ENCODE peak calls at places on chromosomes 6 and 20, in four cellular contexts. O, J, Q and W are unnamed samples.

GRCh38 chr6:105363100-105363754 is 39.7 kb downstream of the PREP start:
- DNase-seq in O (no peak), J (no peak), Q (no peak), W (peak)

GRCh38 chr20:59403261-59403961 is 103.0 kb downstream of the EDN3 start:
- DNase-seq in O (peak), J (no peak), Q (no peak), W (peak)

GRCh38 chr6:25122001-25122400 is 157.2 kb upstream of the CARMIL1 start:
- DNase-seq in O (peak), J (peak), Q (no peak), W (no peak)

GRCh38 chr20:20603339-20603990 is 109.0 kb downstream of the RALGAPA2 start:
- DNase-seq in O (no peak), J (no peak), Q (no peak), W (no peak)

GRCh38 chr6:26187981-26188635 is 100.9 kb downstream of the HFE start:
- DNase-seq in O (no peak), J (no peak), Q (no peak), W (peak)

GRCh38 chr20:5448449-5449118 is 131.8 kb upstream of the PROKR2 start:
- DNase-seq in O (no peak), J (no peak), Q (no peak), W (peak)

GRCh38 chr6:14877758-14878157 is 368.1 kb upstream of the JARID2 start:
- DNase-seq in O (no peak), J (no peak), Q (no peak), W (no peak)

GRCh38 chr6:139829557-139829956 is 455.1 kb upstream of the CITED2 start:
- DNase-seq in O (no peak), J (no peak), Q (no peak), W (no peak)

GRCh38 chr6:68572525-68572924 is 62.6 kb upstream of the ADGRB3 start:
- DNase-seq in O (no peak), J (no peak), Q (no peak), W (peak)

GRCh38 chr6:137811121-137811911 is 55.7 kb upstream of the TNFAIP3 start:
- DNase-seq in O (peak), J (no peak), Q (peak), W (peak)

GRCh38 chr6:28710466-28711191 is 184.9 kb downstream of the GPX5 start:
- DNase-seq in O (no peak), J (no peak), Q (no peak), W (peak)

GRCh38 chr6:36610576-36611336 is 16.6 kb downstream of the SRSF3 start:
- DNase-seq in O (no peak), J (no peak), Q (no peak), W (no peak)

GRCh38 chr6:29723666-29724588 is 693 bp downstream of the HLA-F start:
- DNase-seq in O (peak), J (no peak), Q (no peak), W (peak)

GRCh38 chr6:122649701-122650100 is 39.5 kb downstream of the PKIB start:
- DNase-seq in O (no peak), J (no peak), Q (no peak), W (no peak)

GRCh38 chr6:33634203-33634727 is 13.1 kb downstream of the ITPR3 start:
- DNase-seq in O (no peak), J (no peak), Q (no peak), W (no peak)

GRCh38 chr6:25138024-25138696 is 141.0 kb upstream of the CARMIL1 start:
- DNase-seq in O (peak), J (no peak), Q (peak), W (peak)

GRCh38 chr6:70469965-70470364 is 56.7 kb downstream of the FAM135A start:
- DNase-seq in O (no peak), J (no peak), Q (no peak), W (no peak)

GRCh38 chr20:10876558-10876957 is 202.8 kb upstream of the JAG1 start:
- DNase-seq in O (no peak), J (no peak), Q (peak), W (no peak)

GRCh38 chr6:152112503-152113261 is 305.2 kb downstream of the ESR1 start:
- DNase-seq in O (peak), J (no peak), Q (no peak), W (no peak)

GRCh38 chr6:7042056-7042653 is 65.6 kb upstream of the RREB1 start:
- DNase-seq in O (no peak), J (no peak), Q (no peak), W (no peak)

GRCh38 chr20:47540443-47541354 is 39.0 kb downstream of the NCOA3 start:
- DNase-seq in O (no peak), J (no peak), Q (no peak), W (peak)

GRCh38 chr20:61909028-61909427 is 156.7 kb downstream of the TAF4 start:
- DNase-seq in O (peak), J (no peak), Q (no peak), W (no peak)